ENCODE peak calls at places on chromosomes 4 and X, in four cellular contexts. One of them, this sample, is unnamed.
A peak's percentile ranks its signal among the peaks of the same experiment; 100 is the strongest.

GRCh38 chrX:139724626-139725025 is 16.7 kb upstream of the MCF2 start:
- DNase-seq in kidney epithelial cell: no peak
- DNase-seq in neural crest cell: no peak
- DNase-seq in left ventricle myocardium inferior: no peak
- DNase-seq in this sample: no peak

GRCh38 chr4:54958236-54958635 is 167.2 kb downstream of the KDR start:
- DNase-seq in kidney epithelial cell: no peak
- DNase-seq in neural crest cell: no peak
- DNase-seq in left ventricle myocardium inferior: no peak
- DNase-seq in this sample: no peak

GRCh38 chrX:9693307-9694001 is 72.2 kb downstream of the GPR143 start:
- DNase-seq in kidney epithelial cell: no peak
- DNase-seq in neural crest cell: no peak
- DNase-seq in left ventricle myocardium inferior: no peak
- DNase-seq in this sample: no peak

GRCh38 chrX:153582896-153583295 is 16.0 kb downstream of the CCNQ start:
- DNase-seq in kidney epithelial cell: peak; percentile 9
- DNase-seq in neural crest cell: peak; percentile 16
- DNase-seq in left ventricle myocardium inferior: peak; percentile 24
- DNase-seq in this sample: peak; percentile 56

GRCh38 chr4:76594152-76594551 is 159.1 kb downstream of the SHROOM3 start:
- DNase-seq in kidney epithelial cell: no peak
- DNase-seq in neural crest cell: no peak
- DNase-seq in left ventricle myocardium inferior: no peak
- DNase-seq in this sample: no peak

GRCh38 chr4:78691971-78692814 is 84.0 kb upstream of the BMP2K start:
- DNase-seq in kidney epithelial cell: no peak
- DNase-seq in neural crest cell: no peak
- DNase-seq in left ventricle myocardium inferior: no peak
- DNase-seq in this sample: no peak

GRCh38 chr4:54400802-54401201 is 171.7 kb downstream of the PDGFRA start:
- DNase-seq in kidney epithelial cell: peak; percentile 21
- DNase-seq in neural crest cell: no peak
- DNase-seq in left ventricle myocardium inferior: no peak
- DNase-seq in this sample: no peak

GRCh38 chrX:134654398-134655012 is 3.8 kb downstream of the PLAC1 start:
- DNase-seq in kidney epithelial cell: no peak
- DNase-seq in neural crest cell: no peak
- DNase-seq in left ventricle myocardium inferior: no peak
- DNase-seq in this sample: no peak

GRCh38 chr4:1449833-1450741 is 43.8 kb upstream of the NKX1-1 start:
- DNase-seq in kidney epithelial cell: no peak
- DNase-seq in neural crest cell: no peak
- DNase-seq in left ventricle myocardium inferior: no peak
- DNase-seq in this sample: no peak

GRCh38 chrX:13658602-13659001 is 5.7 kb downstream of the TCEANC start:
- DNase-seq in kidney epithelial cell: no peak
- DNase-seq in neural crest cell: no peak
- DNase-seq in left ventricle myocardium inferior: no peak
- DNase-seq in this sample: peak; percentile 24

GRCh38 chr4:20809796-20810195 is 109.5 kb downstream of the PACRGL start:
- DNase-seq in kidney epithelial cell: peak; percentile 48
- DNase-seq in neural crest cell: no peak
- DNase-seq in left ventricle myocardium inferior: no peak
- DNase-seq in this sample: no peak

GRCh38 chr4:121551271-121551670 is 145.5 kb downstream of the ANXA5 start:
- DNase-seq in kidney epithelial cell: no peak
- DNase-seq in neural crest cell: no peak
- DNase-seq in left ventricle myocardium inferior: no peak
- DNase-seq in this sample: no peak

GRCh38 chr4:158538176-158538575 is 16.5 kb downstream of the RXFP1 start:
- DNase-seq in kidney epithelial cell: no peak
- DNase-seq in neural crest cell: no peak
- DNase-seq in left ventricle myocardium inferior: no peak
- DNase-seq in this sample: no peak

GRCh38 chrX:50375481-50376267 is 95.0 kb downstream of the DGKK start:
- DNase-seq in kidney epithelial cell: no peak
- DNase-seq in neural crest cell: no peak
- DNase-seq in left ventricle myocardium inferior: no peak
- DNase-seq in this sample: no peak

GRCh38 chr4:124726269-124726668 is 13.7 kb upstream of the ANKRD50 start:
- DNase-seq in kidney epithelial cell: no peak
- DNase-seq in neural crest cell: no peak
- DNase-seq in left ventricle myocardium inferior: no peak
- DNase-seq in this sample: no peak

GRCh38 chr4:112735474-112735951 is 98.6 kb downstream of the LARP7 start:
- DNase-seq in kidney epithelial cell: no peak
- DNase-seq in neural crest cell: no peak
- DNase-seq in left ventricle myocardium inferior: no peak
- DNase-seq in this sample: no peak

GRCh38 chrX:108415891-108416290 is 22.3 kb downstream of the COL4A6 start:
- DNase-seq in kidney epithelial cell: no peak
- DNase-seq in neural crest cell: no peak
- DNase-seq in left ventricle myocardium inferior: no peak
- DNase-seq in this sample: no peak

GRCh38 chr4:176834531-176834930 is 41.8 kb upstream of the VEGFC start:
- DNase-seq in kidney epithelial cell: no peak
- DNase-seq in neural crest cell: no peak
- DNase-seq in left ventricle myocardium inferior: no peak
- DNase-seq in this sample: no peak

GRCh38 chr4:116628598-116628997 is 456.8 kb downstream of the TRAM1L1 start:
- DNase-seq in kidney epithelial cell: no peak
- DNase-seq in neural crest cell: no peak
- DNase-seq in left ventricle myocardium inferior: no peak
- DNase-seq in this sample: no peak

GRCh38 chrX:46627044-46627443 is 53.5 kb downstream of the CHST7 start:
- DNase-seq in kidney epithelial cell: no peak
- DNase-seq in neural crest cell: no peak
- DNase-seq in left ventricle myocardium inferior: no peak
- DNase-seq in this sample: no peak

GRCh38 chr4:184959786-184960185 is 58.5 kb upstream of the HELT start:
- DNase-seq in kidney epithelial cell: no peak
- DNase-seq in neural crest cell: no peak
- DNase-seq in left ventricle myocardium inferior: no peak
- DNase-seq in this sample: no peak

GRCh38 chr4:100555791-100556190 is 38.0 kb upstream of the EMCN start:
- DNase-seq in kidney epithelial cell: no peak
- DNase-seq in neural crest cell: no peak
- DNase-seq in left ventricle myocardium inferior: no peak
- DNase-seq in this sample: no peak

GRCh38 chr4:3324093-3324815 is 31.4 kb downstream of the RGS12 start:
- DNase-seq in kidney epithelial cell: no peak
- DNase-seq in neural crest cell: no peak
- DNase-seq in left ventricle myocardium inferior: no peak
- DNase-seq in this sample: no peak

GRCh38 chr4:53714377-53715140 is 123.3 kb upstream of the LNX1 start:
- DNase-seq in kidney epithelial cell: no peak
- DNase-seq in neural crest cell: no peak
- DNase-seq in left ventricle myocardium inferior: no peak
- DNase-seq in this sample: no peak

GRCh38 chr4:150004481-150004880 is 73.8 kb upstream of the DCLK2 start:
- DNase-seq in kidney epithelial cell: peak; percentile 21
- DNase-seq in neural crest cell: no peak
- DNase-seq in left ventricle myocardium inferior: no peak
- DNase-seq in this sample: no peak